ENCODE peak calls at places on chromosomes 2 and 18, in eight cellular contexts. One of them, this sample, is unnamed.

GRCh38 chr2:23661276-23662050 is 265.5 kb downstream of the ATAD2B start:
- DNase-seq in neural progenitor cell: no peak
- DNase-seq in kidney glomerular epithelial cell: no peak
- DNase-seq in B cell: no peak
- DNase-seq in myocyte: no peak
- DNase-seq in ascending aorta: no peak
- DNase-seq in nucleus accumbens: no peak
- DNase-seq in activated T-cell treated with anti-CD3 and anti-CD28 coated beads, Interleukin-2, amount 50 U/mL, for 1 hour: no peak
- DNase-seq in this sample: no peak

GRCh38 chr18:3645384-3646156 is 195.6 kb downstream of the TGIF1 start:
- DNase-seq in kidney glomerular epithelial cell: no peak
- DNase-seq in B cell: no peak
- DNase-seq in myocyte: no peak
- DNase-seq in ascending aorta: no peak
- DNase-seq in activated T-cell treated with anti-CD3 and anti-CD28 coated beads, Interleukin-2, amount 50 U/mL, for 1 hour: no peak
- DNase-seq in neural progenitor cell: no peak
- DNase-seq in nucleus accumbens: no peak
- DNase-seq in this sample: no peak

GRCh38 chr2:209331291-209331844 is 92.5 kb upstream of the MAP2 start:
- DNase-seq in kidney glomerular epithelial cell: peak
- DNase-seq in nucleus accumbens: no peak
- DNase-seq in B cell: peak
- DNase-seq in ascending aorta: no peak
- DNase-seq in neural progenitor cell: peak
- DNase-seq in activated T-cell treated with anti-CD3 and anti-CD28 coated beads, Interleukin-2, amount 50 U/mL, for 1 hour: no peak
- DNase-seq in myocyte: peak
- DNase-seq in this sample: no peak

GRCh38 chr18:9348079-9348671 is 13.6 kb downstream of the TWSG1 start:
- DNase-seq in nucleus accumbens: no peak
- DNase-seq in myocyte: peak
- DNase-seq in ascending aorta: no peak
- DNase-seq in kidney glomerular epithelial cell: peak
- DNase-seq in activated T-cell treated with anti-CD3 and anti-CD28 coated beads, Interleukin-2, amount 50 U/mL, for 1 hour: no peak
- DNase-seq in B cell: no peak
- DNase-seq in neural progenitor cell: no peak
- DNase-seq in this sample: no peak

GRCh38 chr2:42830922-42831574 is 38.7 kb upstream of the HAAO start:
- DNase-seq in kidney glomerular epithelial cell: no peak
- DNase-seq in myocyte: no peak
- DNase-seq in ascending aorta: no peak
- DNase-seq in B cell: no peak
- DNase-seq in activated T-cell treated with anti-CD3 and anti-CD28 coated beads, Interleukin-2, amount 50 U/mL, for 1 hour: no peak
- DNase-seq in neural progenitor cell: no peak
- DNase-seq in nucleus accumbens: no peak
- DNase-seq in this sample: no peak

GRCh38 chr18:79533591-79533990 is 137.9 kb downstream of the NFATC1 start:
- DNase-seq in ascending aorta: no peak
- DNase-seq in B cell: no peak
- DNase-seq in activated T-cell treated with anti-CD3 and anti-CD28 coated beads, Interleukin-2, amount 50 U/mL, for 1 hour: peak
- DNase-seq in myocyte: no peak
- DNase-seq in kidney glomerular epithelial cell: no peak
- DNase-seq in nucleus accumbens: no peak
- DNase-seq in neural progenitor cell: no peak
- DNase-seq in this sample: peak

GRCh38 chr2:932320-933221 is 18.1 kb upstream of the SNTG2 start:
- DNase-seq in nucleus accumbens: no peak
- DNase-seq in kidney glomerular epithelial cell: no peak
- DNase-seq in myocyte: no peak
- DNase-seq in neural progenitor cell: peak
- DNase-seq in B cell: no peak
- DNase-seq in activated T-cell treated with anti-CD3 and anti-CD28 coated beads, Interleukin-2, amount 50 U/mL, for 1 hour: no peak
- DNase-seq in ascending aorta: no peak
- DNase-seq in this sample: no peak

GRCh38 chr2:63059434-63060078 is 8.9 kb downstream of the OTX1 start:
- DNase-seq in kidney glomerular epithelial cell: no peak
- DNase-seq in neural progenitor cell: peak
- DNase-seq in activated T-cell treated with anti-CD3 and anti-CD28 coated beads, Interleukin-2, amount 50 U/mL, for 1 hour: peak
- DNase-seq in B cell: peak
- DNase-seq in nucleus accumbens: no peak
- DNase-seq in ascending aorta: no peak
- DNase-seq in myocyte: peak
- DNase-seq in this sample: no peak

GRCh38 chr18:58117685-58118403 is 73.8 kb downstream of the NEDD4L start:
- DNase-seq in myocyte: peak
- DNase-seq in B cell: no peak
- DNase-seq in neural progenitor cell: no peak
- DNase-seq in nucleus accumbens: no peak
- DNase-seq in kidney glomerular epithelial cell: peak
- DNase-seq in ascending aorta: no peak
- DNase-seq in activated T-cell treated with anti-CD3 and anti-CD28 coated beads, Interleukin-2, amount 50 U/mL, for 1 hour: no peak
- DNase-seq in this sample: no peak

GRCh38 chr2:15616429-15616828 is 24.8 kb downstream of the DDX1 start:
- DNase-seq in ascending aorta: no peak
- DNase-seq in B cell: no peak
- DNase-seq in nucleus accumbens: no peak
- DNase-seq in activated T-cell treated with anti-CD3 and anti-CD28 coated beads, Interleukin-2, amount 50 U/mL, for 1 hour: no peak
- DNase-seq in kidney glomerular epithelial cell: no peak
- DNase-seq in neural progenitor cell: no peak
- DNase-seq in myocyte: no peak
- DNase-seq in this sample: no peak

GRCh38 chr2:120919771-120920437 is 184.2 kb downstream of the GLI2 start:
- DNase-seq in kidney glomerular epithelial cell: peak
- DNase-seq in ascending aorta: peak
- DNase-seq in B cell: no peak
- DNase-seq in nucleus accumbens: no peak
- DNase-seq in activated T-cell treated with anti-CD3 and anti-CD28 coated beads, Interleukin-2, amount 50 U/mL, for 1 hour: no peak
- DNase-seq in neural progenitor cell: no peak
- DNase-seq in myocyte: peak
- DNase-seq in this sample: no peak

GRCh38 chr2:55418072-55418471 is 1.6 kb downstream of the CCDC88A start:
- DNase-seq in kidney glomerular epithelial cell: no peak
- DNase-seq in neural progenitor cell: no peak
- DNase-seq in B cell: no peak
- DNase-seq in myocyte: no peak
- DNase-seq in activated T-cell treated with anti-CD3 and anti-CD28 coated beads, Interleukin-2, amount 50 U/mL, for 1 hour: no peak
- DNase-seq in ascending aorta: no peak
- DNase-seq in nucleus accumbens: no peak
- DNase-seq in this sample: no peak

GRCh38 chr2:121596221-121597080 is 52.8 kb downstream of the CLASP1 start:
- DNase-seq in nucleus accumbens: no peak
- DNase-seq in ascending aorta: peak
- DNase-seq in neural progenitor cell: peak
- DNase-seq in myocyte: peak
- DNase-seq in activated T-cell treated with anti-CD3 and anti-CD28 coated beads, Interleukin-2, amount 50 U/mL, for 1 hour: no peak
- DNase-seq in kidney glomerular epithelial cell: peak
- DNase-seq in B cell: peak
- DNase-seq in this sample: no peak

GRCh38 chr2:28621172-28622100 is 125.6 kb downstream of the PLB1 start:
- DNase-seq in B cell: peak
- DNase-seq in kidney glomerular epithelial cell: peak
- DNase-seq in nucleus accumbens: peak
- DNase-seq in ascending aorta: peak
- DNase-seq in neural progenitor cell: peak
- DNase-seq in activated T-cell treated with anti-CD3 and anti-CD28 coated beads, Interleukin-2, amount 50 U/mL, for 1 hour: peak
- DNase-seq in myocyte: peak
- DNase-seq in this sample: peak

GRCh38 chr18:13452448-13452811 is 233.9 kb downstream of the LDLRAD4 start:
- DNase-seq in activated T-cell treated with anti-CD3 and anti-CD28 coated beads, Interleukin-2, amount 50 U/mL, for 1 hour: peak
- DNase-seq in ascending aorta: peak
- DNase-seq in myocyte: no peak
- DNase-seq in neural progenitor cell: peak
- DNase-seq in B cell: no peak
- DNase-seq in kidney glomerular epithelial cell: peak
- DNase-seq in nucleus accumbens: no peak
- DNase-seq in this sample: no peak

GRCh38 chr2:205802069-205802468 is 119.8 kb downstream of the NRP2 start:
- DNase-seq in nucleus accumbens: no peak
- DNase-seq in kidney glomerular epithelial cell: no peak
- DNase-seq in ascending aorta: no peak
- DNase-seq in B cell: no peak
- DNase-seq in neural progenitor cell: no peak
- DNase-seq in myocyte: no peak
- DNase-seq in activated T-cell treated with anti-CD3 and anti-CD28 coated beads, Interleukin-2, amount 50 U/mL, for 1 hour: no peak
- DNase-seq in this sample: no peak

GRCh38 chr18:6413554-6414117 is 1.1 kb downstream of the L3MBTL4 start:
- DNase-seq in nucleus accumbens: no peak
- DNase-seq in myocyte: no peak
- DNase-seq in neural progenitor cell: peak
- DNase-seq in activated T-cell treated with anti-CD3 and anti-CD28 coated beads, Interleukin-2, amount 50 U/mL, for 1 hour: no peak
- DNase-seq in ascending aorta: no peak
- DNase-seq in B cell: peak
- DNase-seq in kidney glomerular epithelial cell: no peak
- DNase-seq in this sample: no peak

GRCh38 chr2:205563646-205564045 is 118.7 kb upstream of the NRP2 start:
- DNase-seq in nucleus accumbens: no peak
- DNase-seq in neural progenitor cell: peak
- DNase-seq in ascending aorta: no peak
- DNase-seq in kidney glomerular epithelial cell: no peak
- DNase-seq in activated T-cell treated with anti-CD3 and anti-CD28 coated beads, Interleukin-2, amount 50 U/mL, for 1 hour: no peak
- DNase-seq in myocyte: no peak
- DNase-seq in B cell: no peak
- DNase-seq in this sample: peak

GRCh38 chr2:182649316-182649715 is 66.7 kb upstream of the DNAJC10 start:
- DNase-seq in nucleus accumbens: no peak
- DNase-seq in B cell: no peak
- DNase-seq in activated T-cell treated with anti-CD3 and anti-CD28 coated beads, Interleukin-2, amount 50 U/mL, for 1 hour: no peak
- DNase-seq in kidney glomerular epithelial cell: peak
- DNase-seq in myocyte: peak
- DNase-seq in ascending aorta: no peak
- DNase-seq in neural progenitor cell: peak
- DNase-seq in this sample: no peak

GRCh38 chr2:140597836-140598235 is 1533.0 kb downstream of the LRP1B start:
- DNase-seq in neural progenitor cell: peak
- DNase-seq in activated T-cell treated with anti-CD3 and anti-CD28 coated beads, Interleukin-2, amount 50 U/mL, for 1 hour: no peak
- DNase-seq in myocyte: no peak
- DNase-seq in nucleus accumbens: no peak
- DNase-seq in kidney glomerular epithelial cell: no peak
- DNase-seq in B cell: no peak
- DNase-seq in ascending aorta: no peak
- DNase-seq in this sample: no peak

GRCh38 chr2:98839292-98839691 is 96.7 kb downstream of the CRACDL start:
- DNase-seq in myocyte: no peak
- DNase-seq in ascending aorta: no peak
- DNase-seq in kidney glomerular epithelial cell: no peak
- DNase-seq in nucleus accumbens: no peak
- DNase-seq in B cell: no peak
- DNase-seq in neural progenitor cell: no peak
- DNase-seq in activated T-cell treated with anti-CD3 and anti-CD28 coated beads, Interleukin-2, amount 50 U/mL, for 1 hour: no peak
- DNase-seq in this sample: no peak

GRCh38 chr18:70490008-70490933 is 201.4 kb downstream of the SOCS6 start:
- DNase-seq in kidney glomerular epithelial cell: peak
- DNase-seq in ascending aorta: no peak
- DNase-seq in B cell: peak
- DNase-seq in neural progenitor cell: peak
- DNase-seq in myocyte: peak
- DNase-seq in nucleus accumbens: peak
- DNase-seq in activated T-cell treated with anti-CD3 and anti-CD28 coated beads, Interleukin-2, amount 50 U/mL, for 1 hour: no peak
- DNase-seq in this sample: no peak

GRCh38 chr18:21632393-21632792 is 20.3 kb downstream of the SNRPD1 start:
- DNase-seq in activated T-cell treated with anti-CD3 and anti-CD28 coated beads, Interleukin-2, amount 50 U/mL, for 1 hour: no peak
- DNase-seq in ascending aorta: no peak
- DNase-seq in myocyte: no peak
- DNase-seq in nucleus accumbens: no peak
- DNase-seq in kidney glomerular epithelial cell: no peak
- DNase-seq in B cell: no peak
- DNase-seq in neural progenitor cell: no peak
- DNase-seq in this sample: no peak

GRCh38 chr2:148013879-148014278 is 6.7 kb downstream of the ORC4 start:
- DNase-seq in ascending aorta: no peak
- DNase-seq in kidney glomerular epithelial cell: no peak
- DNase-seq in B cell: no peak
- DNase-seq in myocyte: no peak
- DNase-seq in nucleus accumbens: no peak
- DNase-seq in neural progenitor cell: no peak
- DNase-seq in activated T-cell treated with anti-CD3 and anti-CD28 coated beads, Interleukin-2, amount 50 U/mL, for 1 hour: no peak
- DNase-seq in this sample: no peak

GRCh38 chr2:193331701-193332100 is 1137.0 kb upstream of the TMEFF2 start:
- DNase-seq in kidney glomerular epithelial cell: no peak
- DNase-seq in activated T-cell treated with anti-CD3 and anti-CD28 coated beads, Interleukin-2, amount 50 U/mL, for 1 hour: no peak
- DNase-seq in B cell: no peak
- DNase-seq in neural progenitor cell: no peak
- DNase-seq in myocyte: peak
- DNase-seq in nucleus accumbens: no peak
- DNase-seq in ascending aorta: no peak
- DNase-seq in this sample: no peak

GRCh38 chr18:5391427-5391826 is 95.9 kb upstream of the ZBTB14 start:
- DNase-seq in neural progenitor cell: no peak
- DNase-seq in kidney glomerular epithelial cell: no peak
- DNase-seq in myocyte: no peak
- DNase-seq in nucleus accumbens: no peak
- DNase-seq in ascending aorta: no peak
- DNase-seq in activated T-cell treated with anti-CD3 and anti-CD28 coated beads, Interleukin-2, amount 50 U/mL, for 1 hour: no peak
- DNase-seq in B cell: no peak
- DNase-seq in this sample: no peak

GRCh38 chr18:79988925-79989361 is 580 bp upstream of the TXNL4A start:
- DNase-seq in activated T-cell treated with anti-CD3 and anti-CD28 coated beads, Interleukin-2, amount 50 U/mL, for 1 hour: no peak
- DNase-seq in kidney glomerular epithelial cell: no peak
- DNase-seq in ascending aorta: no peak
- DNase-seq in nucleus accumbens: no peak
- DNase-seq in B cell: no peak
- DNase-seq in myocyte: peak
- DNase-seq in neural progenitor cell: peak
- DNase-seq in this sample: no peak

GRCh38 chr2:63827749-63828148 is 13.9 kb upstream of the UGP2 start:
- DNase-seq in myocyte: peak
- DNase-seq in nucleus accumbens: no peak
- DNase-seq in ascending aorta: no peak
- DNase-seq in activated T-cell treated with anti-CD3 and anti-CD28 coated beads, Interleukin-2, amount 50 U/mL, for 1 hour: no peak
- DNase-seq in neural progenitor cell: no peak
- DNase-seq in kidney glomerular epithelial cell: peak
- DNase-seq in B cell: no peak
- DNase-seq in this sample: no peak

GRCh38 chr2:21289994-21290393 is 166.2 kb downstream of the TDRD15 start:
- DNase-seq in ascending aorta: no peak
- DNase-seq in neural progenitor cell: peak
- DNase-seq in B cell: no peak
- DNase-seq in kidney glomerular epithelial cell: no peak
- DNase-seq in nucleus accumbens: no peak
- DNase-seq in myocyte: no peak
- DNase-seq in activated T-cell treated with anti-CD3 and anti-CD28 coated beads, Interleukin-2, amount 50 U/mL, for 1 hour: no peak
- DNase-seq in this sample: no peak

GRCh38 chr18:49893036-49893435 is 79.7 kb upstream of the ACAA2 start:
- DNase-seq in ascending aorta: no peak
- DNase-seq in B cell: no peak
- DNase-seq in activated T-cell treated with anti-CD3 and anti-CD28 coated beads, Interleukin-2, amount 50 U/mL, for 1 hour: no peak
- DNase-seq in nucleus accumbens: no peak
- DNase-seq in neural progenitor cell: no peak
- DNase-seq in myocyte: no peak
- DNase-seq in kidney glomerular epithelial cell: peak
- DNase-seq in this sample: no peak

GRCh38 chr2:112959109-112959591 is 18.7 kb upstream of the IL36G start:
- DNase-seq in activated T-cell treated with anti-CD3 and anti-CD28 coated beads, Interleukin-2, amount 50 U/mL, for 1 hour: no peak
- DNase-seq in B cell: no peak
- DNase-seq in myocyte: peak
- DNase-seq in nucleus accumbens: no peak
- DNase-seq in ascending aorta: no peak
- DNase-seq in kidney glomerular epithelial cell: no peak
- DNase-seq in neural progenitor cell: peak
- DNase-seq in this sample: no peak

GRCh38 chr18:10164241-10165160 is 250.7 kb downstream of the VAPA start:
- DNase-seq in myocyte: no peak
- DNase-seq in nucleus accumbens: no peak
- DNase-seq in activated T-cell treated with anti-CD3 and anti-CD28 coated beads, Interleukin-2, amount 50 U/mL, for 1 hour: no peak
- DNase-seq in kidney glomerular epithelial cell: no peak
- DNase-seq in ascending aorta: no peak
- DNase-seq in neural progenitor cell: peak
- DNase-seq in B cell: no peak
- DNase-seq in this sample: no peak

This sample was measured in activated CD4-positive, CD25-positive, alpha-beta regulatory T cell treated with anti-CD3 and anti-CD28 coated beads, Interleukin-2, amount 50 U/mL, for 72 hours.